ENCODE peak calls at places on chromosomes 11 and 22, in four cellular contexts. S, D, A and G are unnamed samples.

GRCh38 chr11:56624661-56625110 is 10.0 kb upstream of the OR5M1 start:
- DNase-seq in S (no peak), D (no peak), A (peak; percentile 38), G (peak; percentile 6)

GRCh38 chr11:10407055-10407454 is 48.0 kb upstream of the AMPD3 start:
- DNase-seq in S (no peak), D (no peak), A (no peak), G (no peak)

GRCh38 chr11:85977751-85978160 is 91.1 kb downstream of the PICALM start:
- DNase-seq in S (no peak), D (no peak), A (no peak), G (no peak)

GRCh38 chr22:43828711-43829447 is 16.8 kb upstream of the EFCAB6 start:
- DNase-seq in S (no peak), D (peak; percentile 65), A (no peak), G (peak; percentile 93)

GRCh38 chr11:14672635-14673034 is 29.0 kb downstream of the PDE3B start:
- DNase-seq in S (no peak), D (no peak), A (no peak), G (peak; percentile 4)

GRCh38 chr11:7591992-7592391 is 78.2 kb downstream of the PPFIBP2 start:
- DNase-seq in S (no peak), D (no peak), A (no peak), G (no peak)

GRCh38 chr11:45993438-45994064 is 71.1 kb downstream of the LARGE2 start:
- DNase-seq in S (no peak), D (no peak), A (no peak), G (no peak)

GRCh38 chr11:68591719-68592118 is 92.6 kb upstream of the GAL start:
- DNase-seq in S (no peak), D (no peak), A (no peak), G (no peak)

GRCh38 chr11:17790453-17790852 is 55.9 kb downstream of the KCNC1 start:
- DNase-seq in S (no peak), D (no peak), A (no peak), G (no peak)

GRCh38 chr11:114081641-114082414 is 22.3 kb downstream of the ZBTB16 start:
- DNase-seq in S (no peak), D (no peak), A (no peak), G (peak; percentile 89)

GRCh38 chr11:36628765-36629199 is 30.7 kb upstream of the RAG2 start:
- DNase-seq in S (no peak), D (no peak), A (no peak), G (no peak)

GRCh38 chr11:100687630-100688395 is 725 bp downstream of the ARHGAP42 start:
- DNase-seq in S (no peak), D (peak; percentile 80), A (peak; percentile 70), G (peak; percentile 96)

GRCh38 chr22:37525073-37525745 is 6.0 kb upstream of the CARD10 start:
- DNase-seq in S (no peak), D (no peak), A (no peak), G (peak; percentile 97)

GRCh38 chr11:88297320-88298263 is 39.9 kb downstream of the CTSC start:
- DNase-seq in S (no peak), D (no peak), A (no peak), G (no peak)

GRCh38 chr11:72303179-72303578 is 59.2 kb upstream of the PHOX2A start:
- DNase-seq in S (no peak), D (no peak), A (no peak), G (peak; percentile 62)

GRCh38 chr11:84775503-84775902 is 851.6 kb downstream of the DLG2 start:
- DNase-seq in S (no peak), D (no peak), A (no peak), G (no peak)

GRCh38 chr11:110093407-110094297 is 460 bp downstream of the ZC3H12C start:
- DNase-seq in S (no peak), D (peak; percentile 85), A (peak; percentile 39), G (peak; percentile 76)

GRCh38 chr11:115297330-115297729 is 206.9 kb downstream of the CADM1 start:
- DNase-seq in S (no peak), D (no peak), A (no peak), G (no peak)

GRCh38 chr11:37409124-37409523 is 811.1 kb upstream of the RAG2 start:
- DNase-seq in S (no peak), D (no peak), A (no peak), G (no peak)

GRCh38 chr11:32231909-32232493 is 141.1 kb downstream of the RCN1 start:
- DNase-seq in S (no peak), D (no peak), A (peak; percentile 39), G (peak; percentile 88)

GRCh38 chr11:67352546-67353316 is 615 bp downstream of the POLD4 start:
- DNase-seq in S (no peak), D (peak; percentile 96), A (no peak), G (peak; percentile 72)

GRCh38 chr11:18329196-18329870 is 7.0 kb downstream of the GTF2H1 start:
- DNase-seq in S (no peak), D (no peak), A (no peak), G (no peak)

GRCh38 chr11:95522871-95523270 is 266.7 kb downstream of the FAM76B start:
- DNase-seq in S (no peak), D (no peak), A (no peak), G (no peak)

GRCh38 chr22:33922268-33922667 is 2.0 kb upstream of the LARGE1 start:
- DNase-seq in S (no peak), D (peak; percentile 78), A (no peak), G (peak; percentile 38)

GRCh38 chr11:116231540-116231939 is 541.2 kb downstream of the BUD13 start:
- DNase-seq in S (no peak), D (no peak), A (no peak), G (no peak)

GRCh38 chr22:43993072-43993760 is 30.9 kb upstream of the PARVB start:
- DNase-seq in S (peak; percentile 53), D (peak; percentile 85), A (peak; percentile 53), G (peak; percentile 97)

GRCh38 chr11:75341583-75341982 is 9.9 kb downstream of the ARRB1 start:
- DNase-seq in S (no peak), D (no peak), A (no peak), G (peak; percentile 29)

GRCh38 chr11:35235944-35236666 is 97.1 kb downstream of the CD44 start:
- DNase-seq in S (peak; percentile 86), D (no peak), A (no peak), G (no peak)

GRCh38 chr11:122745111-122745510 is 89.6 kb downstream of the UBASH3B start:
- DNase-seq in S (no peak), D (no peak), A (no peak), G (peak; percentile 38)

GRCh38 chr11:46554205-46555162 is 39.3 kb downstream of the AMBRA1 start:
- DNase-seq in S (no peak), D (no peak), A (no peak), G (no peak)

GRCh38 chr11:34065505-34066203 is 14.1 kb downstream of the CAPRIN1 start:
- DNase-seq in S (no peak), D (no peak), A (no peak), G (peak; percentile 56)

GRCh38 chr11:1298695-1299492 is 10.5 kb downstream of the TOLLIP start:
- DNase-seq in S (no peak), D (peak; percentile 90), A (no peak), G (peak; percentile 99)

GRCh38 chr11:9144828-9145227 is 53.4 kb upstream of the SCUBE2 start:
- DNase-seq in S (no peak), D (no peak), A (no peak), G (no peak)

DNA sequence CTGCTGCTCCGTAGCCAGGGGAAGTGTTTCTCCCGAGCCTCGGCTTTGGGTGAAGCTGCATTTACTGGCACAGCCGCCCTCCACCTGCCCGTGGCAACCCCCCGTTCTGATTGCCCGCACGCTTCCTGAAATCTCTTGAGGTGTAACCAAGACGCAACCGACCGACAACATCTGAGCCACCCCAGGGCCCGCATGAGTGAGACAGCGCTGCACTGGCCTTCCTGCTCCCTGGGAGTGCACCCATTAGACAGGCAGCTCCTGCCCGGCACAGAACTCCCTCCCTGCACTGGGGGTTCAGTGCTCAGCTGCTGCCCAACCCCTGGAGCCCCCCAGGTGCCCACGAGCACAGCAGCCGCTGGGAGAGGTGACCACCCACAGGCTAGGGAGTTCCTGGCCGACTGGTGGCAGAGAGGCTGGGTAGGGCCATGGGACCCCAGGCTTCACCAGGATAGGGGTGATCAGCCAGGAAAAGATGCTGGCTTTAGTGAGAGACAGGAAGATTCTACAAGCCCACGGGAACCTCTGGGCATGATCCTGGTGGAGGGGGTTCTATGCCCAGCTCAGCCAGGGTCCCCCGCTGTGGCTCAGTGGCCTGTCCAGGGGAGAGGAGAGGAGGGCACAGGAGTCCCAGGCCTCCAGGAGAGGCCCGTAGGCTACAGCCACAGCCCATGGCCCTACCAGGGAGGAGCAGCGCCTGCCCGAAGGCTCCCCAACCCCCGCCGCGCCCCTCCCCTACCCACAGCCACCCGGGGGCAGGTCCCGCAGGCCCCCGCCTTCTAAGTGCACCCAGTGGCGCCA is 14.6 kb downstream of the PLXNB2 start:
- DNase-seq in S (no peak), D (no peak), A (no peak), G (peak; percentile 95)
- H3K4me1 ChIP-seq in S (no peaks in the 10 kb centered on the region), D (peaks cover 63% of the 10 kb centered on the region), A (peaks cover 31% of the 10 kb centered on the region), G (peaks cover 28% of the 10 kb centered on the region)

GRCh38 chr11:63492441-63492840 is 1.5 kb upstream of the PLAAT5 start:
- DNase-seq in S (no peak), D (no peak), A (no peak), G (no peak)
- H3K4me1 ChIP-seq in S (peaks cover 13% of the 10 kb centered on the region), D (peaks cover 9% of the 10 kb centered on the region), A (peaks cover 14% of the 10 kb centered on the region), G (peaks cover 3% of the 10 kb centered on the region)

GRCh38 chr22:35912668-35913067 is 116.0 kb downstream of the RBFOX2 start:
- DNase-seq in S (no peak), D (no peak), A (no peak), G (no peak)
- H3K4me1 ChIP-seq in S (no peaks in the 10 kb centered on the region), D (peaks cover 22% of the 10 kb centered on the region), A (peaks cover 16% of the 10 kb centered on the region), G (peaks cover 38% of the 10 kb centered on the region)

GRCh38 chr11:47986219-47986618 is 5.9 kb downstream of the PTPRJ start:
- DNase-seq in S (no peak), D (no peak), A (no peak), G (no peak)

GRCh38 chr11:47987781-47988180 is 7.4 kb downstream of the PTPRJ start:
- DNase-seq in S (no peak), D (no peak), A (no peak), G (peak; percentile 27)

GRCh38 chr11:47986742-47987141 is 6.4 kb downstream of the PTPRJ start:
- DNase-seq in S (no peak), D (no peak), A (no peak), G (no peak)

GRCh38 chr11:47989779-47990178 is 9.4 kb downstream of the PTPRJ start:
- DNase-seq in S (no peak), D (no peak), A (no peak), G (no peak)

GRCh38 chr11:47987310-47987709 is 7.0 kb downstream of the PTPRJ start:
- DNase-seq in S (no peak), D (no peak), A (no peak), G (no peak)
- H3K4me1 ChIP-seq in S (peaks cover 69% of the 10 kb centered on the region), D (peaks cover 61% of the 10 kb centered on the region), A (peaks cover 8% of the 10 kb centered on the region), G (peaks cover 22% of the 10 kb centered on the region)

DNA sequence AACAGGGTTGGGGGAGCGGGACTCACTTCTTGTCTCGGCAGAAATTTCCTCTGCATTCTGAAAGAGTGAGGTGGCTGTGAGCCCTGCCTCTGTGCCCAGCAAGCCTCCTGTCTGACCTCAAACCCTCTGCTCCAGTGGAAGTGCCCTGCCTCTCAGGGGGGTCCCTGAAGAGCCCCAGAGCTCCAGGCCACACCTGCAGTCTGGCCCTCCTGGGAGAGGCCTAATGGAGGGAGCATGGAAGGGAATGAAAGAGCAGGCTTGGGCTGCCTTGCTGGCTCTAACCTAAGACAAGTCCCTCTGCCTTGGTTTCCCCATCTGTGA is 14.9 kb downstream of the ARHGEF17 start:
- DNase-seq in S (no peak), D (no peak), A (no peak), G (peak; percentile 83)
- H3K4me1 ChIP-seq in S (peaks cover 4% of the 10 kb centered on the region), D (peaks cover 30% of the 10 kb centered on the region), A (peaks cover 45% of the 10 kb centered on the region), G (peaks cover 91% of the 10 kb centered on the region)